ENCODE peak calls at places on chromosomes 5 and 9, in eight cellular contexts. R is fibroblast of lung, X is skeletal muscle cell, W is bronchial epithelial cell, E is ovary, T is A549, K is brain microvascular endothelial cell, S is adrenal gland. Z is an unnamed sample.
A peak's percentile ranks its signal among the peaks of the same experiment; 100 is the strongest.

GRCh38 chr5:131563434-131564228 is 71.4 kb downstream of the RAPGEF6 start:
- DNase-seq in S (no peak), E (no peak), K (no peak), W (no peak), R (no peak), X (no peak), T (peak; percentile 6), Z (no peak)

GRCh38 chr9:119289740-119290139 is 79.5 kb downstream of the BRINP1 start:
- DNase-seq in W (peak; percentile 32), R (no peak), X (no peak), S (peak; percentile 63), K (peak; percentile 20), E (no peak), T (peak; percentile 9), Z (peak; percentile 43)

GRCh38 chr9:78786794-78787193 is 489.9 kb downstream of the PSAT1 start:
- DNase-seq in K (peak; percentile 64), X (no peak), E (no peak), S (no peak), R (peak; percentile 1), T (peak; percentile 3), W (peak; percentile 7), Z (peak; percentile 7)

GRCh38 chr5:7629559-7629958 is 221.4 kb downstream of the CFAP90 start:
- DNase-seq in W (no peak), T (no peak), S (no peak), K (no peak), E (no peak), X (no peak), R (no peak), Z (no peak)

GRCh38 chr5:166340039-166340438 is 1951.4 kb upstream of the WWC1 start:
- DNase-seq in R (no peak), T (no peak), E (no peak), X (no peak), S (no peak), W (no peak), K (no peak), Z (no peak)

GRCh38 chr5:13878357-13878756 is 66.1 kb downstream of the DNAH5 start:
- DNase-seq in R (no peak), W (no peak), X (no peak), S (no peak), T (no peak), K (no peak), E (no peak), Z (no peak)

GRCh38 chr9:136799079-136799853 is 3.1 kb downstream of the CCDC183 start:
- DNase-seq in W (no peak), R (no peak), K (no peak), E (peak; percentile 58), S (no peak), T (no peak), X (no peak), Z (no peak)

GRCh38 chr5:77277764-77278163 is 67.3 kb downstream of the PDE8B start:
- DNase-seq in S (no peak), K (no peak), T (no peak), W (no peak), R (no peak), E (no peak), X (no peak), Z (no peak)

GRCh38 chr5:82720213-82720612 is 357.0 kb downstream of the TMEM167A start:
- DNase-seq in R (no peak), W (no peak), K (no peak), E (no peak), S (no peak), X (no peak), T (no peak), Z (no peak)

GRCh38 chr5:82513739-82514138 is 235.6 kb upstream of the RPS23 start:
- DNase-seq in W (no peak), K (no peak), E (no peak), X (no peak), T (no peak), S (no peak), R (no peak), Z (no peak)

GRCh38 chr5:180424094-180424493 is 70.1 kb upstream of the CNOT6 start:
- DNase-seq in T (no peak), W (no peak), X (no peak), R (no peak), E (no peak), S (no peak), K (peak; percentile 4), Z (no peak)

GRCh38 chr9:116087751-116088194 is 65.8 kb upstream of the PAPPA start:
- DNase-seq in E (no peak), S (no peak), W (peak; percentile 84), R (peak; percentile 97), K (peak; percentile 56), T (peak; percentile 47), X (peak; percentile 75), Z (peak; percentile 88)

GRCh38 chr9:95379630-95380029 is 62.1 kb upstream of the FANCC start:
- DNase-seq in R (no peak), K (no peak), S (no peak), E (no peak), X (no peak), T (no peak), W (no peak), Z (no peak)

GRCh38 chr5:90409318-90410177 is at the start of gene CETN3:
- DNase-seq in T (peak; percentile 84), W (peak; percentile 86), E (peak; percentile 93), R (peak; percentile 99), S (peak; percentile 90), K (peak; percentile 93), X (peak; percentile 85), Z (peak; percentile 98)

GRCh38 chr5:145237843-145238242 is 597.3 kb downstream of the PRELID2 start:
- DNase-seq in R (peak; percentile 66), W (peak; percentile 67), K (peak; percentile 53), X (no peak), S (no peak), E (no peak), T (no peak), Z (peak; percentile 66)

GRCh38 chr5:52560366-52560765 is 227.3 kb upstream of the ITGA1 start:
- DNase-seq in T (no peak), W (peak; percentile 34), R (peak; percentile 33), X (no peak), S (no peak), E (no peak), K (no peak), Z (no peak)

GRCh38 chr5:34534237-34535108 is 121.7 kb upstream of the RAI14 start:
- DNase-seq in K (peak; percentile 85), S (no peak), X (peak; percentile 89), R (peak; percentile 83), E (no peak), W (peak; percentile 91), T (no peak), Z (peak; percentile 90)

GRCh38 chr5:34535433-34535832 is 120.7 kb upstream of the RAI14 start:
- DNase-seq in S (no peak), W (no peak), K (no peak), E (no peak), R (no peak), T (no peak), X (no peak), Z (no peak)

GRCh38 chr5:34531736-34532135 is 124.4 kb upstream of the RAI14 start:
- DNase-seq in X (no peak), S (no peak), T (no peak), K (peak; percentile 70), E (no peak), R (no peak), W (no peak), Z (peak; percentile 32)

GRCh38 chr5:34535944-34536628 is 120.0 kb upstream of the RAI14 start:
- DNase-seq in W (peak; percentile 83), E (no peak), R (no peak), X (no peak), T (no peak), K (no peak), S (no peak), Z (no peak)

GRCh38 chr5:34533582-34534236 is 122.4 kb upstream of the RAI14 start:
- DNase-seq in X (no peak), T (no peak), R (no peak), K (no peak), W (no peak), S (no peak), E (no peak), Z (no peak)
- H3K4me3 ChIP-seq in X (no peak overlapping the region), T (no peak overlapping the region), R (no peak overlapping the region), K (no peak overlapping the region), W (no peak overlapping the region), S (no peak overlapping the region), E (no peak overlapping the region), Z (no peak overlapping the region)

GRCh38 chr9:129885670-129886106 is 50.4 kb downstream of the USP20 start:
- DNase-seq in E (peak; percentile 91), R (peak; percentile 86), T (peak; percentile 79), S (peak; percentile 89), K (peak; percentile 86), W (peak; percentile 84), X (peak; percentile 68), Z (peak; percentile 94)
- H3K4me3 ChIP-seq in E (peak overlapping the region; percentile 29), R (no peak overlapping the region), T (peak overlapping the region; percentile 35), S (no peak overlapping the region), K (peak overlapping the region; percentile 31), W (peak overlapping the region; percentile 30), X (peak overlapping the region; percentile 3), Z (peak overlapping the region; percentile 25)

GRCh38 chr9:93174976-93175375 is 9.0 kb upstream of the WNK2 start:
- DNase-seq in S (no peak), W (no peak), K (no peak), X (no peak), T (no peak), R (no peak), E (no peak), Z (no peak)
- H3K4me3 ChIP-seq in S (no peak overlapping the region), W (no peak overlapping the region), K (no peak overlapping the region), X (no peak overlapping the region), T (no peak overlapping the region), R (no peak overlapping the region), E (no peak overlapping the region), Z (no peak overlapping the region)

GRCh38 chr9:122371851-122372250 is 1.0 kb downstream of the PTGS1 start:
- DNase-seq in R (no peak), X (no peak), W (no peak), T (no peak), E (no peak), K (no peak), S (no peak), Z (no peak)

GRCh38 chr9:122377241-122378164 is 6.7 kb downstream of the PTGS1 start:
- DNase-seq in R (no peak), E (no peak), K (no peak), W (no peak), T (no peak), X (no peak), S (no peak), Z (peak; percentile 24)

GRCh38 chr9:122372856-122373845 is 2.3 kb downstream of the PTGS1 start:
- DNase-seq in K (no peak), S (no peak), T (no peak), R (no peak), X (no peak), W (no peak), E (no peak), Z (no peak)

GRCh38 chr9:122376791-122377190 is 6.0 kb downstream of the PTGS1 start:
- DNase-seq in S (no peak), W (no peak), R (no peak), T (no peak), X (no peak), E (no peak), K (no peak), Z (no peak)

DNA sequence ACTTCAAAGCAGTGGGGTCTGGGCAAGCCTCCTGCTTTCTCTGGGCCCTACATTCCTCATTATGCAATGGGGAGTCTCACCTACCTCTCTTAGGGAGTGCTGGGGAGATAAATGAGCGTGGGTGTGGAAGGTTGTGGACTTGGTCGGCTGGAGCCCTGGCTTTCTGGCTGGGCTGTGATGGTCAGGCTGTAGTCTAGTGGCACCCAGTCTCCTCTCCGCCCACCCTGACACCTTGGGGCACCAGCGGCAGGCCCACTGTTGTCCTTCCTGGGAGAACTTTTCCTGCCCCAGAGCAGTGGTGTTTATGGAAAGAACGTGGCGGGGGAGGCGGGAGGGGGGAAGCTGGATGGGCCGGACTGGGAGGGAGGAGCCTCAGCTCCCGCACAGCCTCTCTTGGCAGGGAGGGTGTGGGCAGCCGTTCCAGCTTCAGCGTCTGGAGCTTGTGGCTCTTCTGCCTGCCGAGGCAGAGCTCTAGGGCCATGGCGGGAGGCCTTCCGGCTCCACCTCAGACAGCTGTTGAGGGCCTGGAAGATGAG is 4.1 kb downstream of the PTGS1 start:
- DNase-seq in X (no peak), W (peak; percentile 51), S (peak; percentile 36), K (peak; percentile 51), T (no peak), R (peak; percentile 75), E (peak; percentile 80), Z (peak; percentile 75)
- H3K4me3 ChIP-seq in X (no peak overlapping the region), W (no peak overlapping the region), S (no peak overlapping the region), K (no peak overlapping the region), T (no peak overlapping the region), R (no peak overlapping the region), E (no peak overlapping the region), Z (no peak overlapping the region)

Z was measured in fibroblast of villous mesenchyme.